ENCODE peak calls at places on chromosomes 2 and 18, in seven cellular contexts. O is upper lobe of right lung, G is tibial nerve, W is body of pancreas, B is thoracic aorta, E is cardiac muscle cell, R is fibroblast of lung. K is an unnamed sample.

GRCh38 chr2:133414486-133415209 is 153.6 kb downstream of the NCKAP5 start:
- DNase-seq in O (no peak), G (no peak), W (no peak), B (no peak), E (no peak), R (peak), K (no peak)

GRCh38 chr18:56200381-56200831 is 438.0 kb downstream of the TXNL1 start:
- DNase-seq in O (no peak), G (no peak), W (no peak), B (no peak), E (peak), R (peak), K (no peak)

GRCh38 chr2:49306925-49307324 is 152.6 kb upstream of the FSHR start:
- DNase-seq in O (no peak), G (no peak), W (no peak), B (no peak), E (peak), R (no peak), K (no peak)

GRCh38 chr2:235052514-235053354 is 100.9 kb downstream of the SH3BP4 start:
- DNase-seq in O (peak), G (no peak), W (no peak), B (no peak), E (no peak), R (no peak), K (no peak)

GRCh38 chr2:29562896-29563295 is 358.5 kb downstream of the ALK start:
- DNase-seq in O (no peak), G (no peak), W (no peak), B (no peak), E (peak), R (peak), K (no peak)

GRCh38 chr18:26262156-26262555 is 35.9 kb downstream of the TAF4B start:
- DNase-seq in O (no peak), G (no peak), W (no peak), B (no peak), E (no peak), R (no peak), K (no peak)

GRCh38 chr2:129467012-129467779 is 512.3 kb upstream of the RAB6C start:
- DNase-seq in O (no peak), G (no peak), W (no peak), B (no peak), E (no peak), R (no peak), K (no peak)

GRCh38 chr18:32542221-32542798 is 71.6 kb upstream of the GAREM1 start:
- DNase-seq in O (no peak), G (no peak), W (no peak), B (no peak), E (peak), R (peak), K (no peak)

GRCh38 chr2:176251928-176252327 is 17.3 kb upstream of the MTX2 start:
- DNase-seq in O (no peak), G (no peak), W (no peak), B (no peak), E (no peak), R (no peak), K (no peak)

GRCh38 chr2:70132244-70133126 is 45.2 kb downstream of the PCBP1 start:
- DNase-seq in O (no peak), G (peak), W (peak), B (no peak), E (peak), R (peak), K (no peak)

GRCh38 chr2:88828397-88829137 is 137.1 kb downstream of the RPIA start:
- DNase-seq in O (no peak), G (no peak), W (no peak), B (no peak), E (peak), R (peak), K (no peak)

GRCh38 chr18:3489462-3489861 is 39.5 kb downstream of the TGIF1 start:
- DNase-seq in O (no peak), G (no peak), W (no peak), B (no peak), E (no peak), R (no peak), K (no peak)

GRCh38 chr2:189534854-189535253 is 45.7 kb downstream of the SLC40A1 start:
- DNase-seq in O (no peak), G (no peak), W (no peak), B (no peak), E (peak), R (peak), K (no peak)

GRCh38 chr2:119723784-119724467 is 35.8 kb upstream of the PTPN4 start:
- DNase-seq in O (no peak), G (no peak), W (no peak), B (no peak), E (no peak), R (peak), K (no peak)

GRCh38 chr18:80103231-80103630 is 5.8 kb upstream of the ADNP2 start:
- DNase-seq in O (no peak), G (no peak), W (no peak), B (no peak), E (peak), R (peak), K (no peak)

GRCh38 chr18:50895350-50896045 is 16.6 kb downstream of the ME2 start:
- DNase-seq in O (no peak), G (no peak), W (no peak), B (no peak), E (no peak), R (no peak), K (no peak)

GRCh38 chr18:3877678-3878077 is 427.7 kb downstream of the TGIF1 start:
- DNase-seq in O (no peak), G (no peak), W (no peak), B (no peak), E (peak), R (no peak), K (no peak)

GRCh38 chr2:23153484-23153883 is 231.5 kb upstream of the KLHL29 start:
- DNase-seq in O (no peak), G (no peak), W (no peak), B (no peak), E (no peak), R (no peak), K (no peak)

GRCh38 chr2:25700221-25700660 is 26.9 kb upstream of the DTNB start:
- DNase-seq in O (peak), G (peak), W (peak), B (no peak), E (peak), R (peak), K (no peak)

GRCh38 chr2:105789745-105790466 is 45.2 kb downstream of the NCK2 start:
- DNase-seq in O (no peak), G (peak), W (no peak), B (peak), E (peak), R (peak), K (no peak)

GRCh38 chr2:169011698-169012097 is 19.4 kb downstream of the ABCB11 start:
- DNase-seq in O (no peak), G (no peak), W (no peak), B (no peak), E (no peak), R (no peak), K (no peak)

GRCh38 chr2:231611273-231612198 is 18.9 kb downstream of the TEX44 start:
- DNase-seq in O (no peak), G (no peak), W (peak), B (peak), E (peak), R (peak), K (no peak)

GRCh38 chr2:204108874-204109295 is 172.3 kb downstream of the ICOS start:
- DNase-seq in O (no peak), G (no peak), W (no peak), B (no peak), E (no peak), R (no peak), K (no peak)

GRCh38 chr2:172561270-172561669 is 5.4 kb downstream of the PDK1 start:
- DNase-seq in O (no peak), G (no peak), W (no peak), B (no peak), E (no peak), R (peak), K (no peak)

GRCh38 chr2:150309681-150310080 is 177.8 kb downstream of the RND3 start:
- DNase-seq in O (no peak), G (no peak), W (no peak), B (no peak), E (no peak), R (peak), K (peak)

GRCh38 chr18:48729421-48729820 is 190.6 kb downstream of the CTIF start:
- DNase-seq in O (no peak), G (no peak), W (no peak), B (no peak), E (no peak), R (peak), K (no peak)
- H3K27ac ChIP-seq in O (no peak), G (no peak), W (no peak), B (no peak), E (no peak), R (no peak), K (no peak)

GRCh38 chr2:181656450-181657261 is at the start of gene CERKL:
- DNase-seq in O (peak), G (no peak), W (peak), B (no peak), E (peak), R (peak), K (peak)

GRCh38 chr2:181660181-181660580 is 3.3 kb upstream of the CERKL start:
- DNase-seq in O (no peak), G (no peak), W (no peak), B (no peak), E (no peak), R (no peak), K (no peak)

GRCh38 chr2:181658444-181658843 is 1.5 kb upstream of the CERKL start:
- DNase-seq in O (no peak), G (no peak), W (no peak), B (no peak), E (no peak), R (no peak), K (no peak)

GRCh38 chr2:181655519-181655918 is 1.4 kb downstream of the CERKL start:
- DNase-seq in O (no peak), G (no peak), W (no peak), B (no peak), E (peak), R (peak), K (no peak)

GRCh38 chr2:181657379-181657778 is 474 bp upstream of the CERKL start:
- DNase-seq in O (no peak), G (no peak), W (no peak), B (no peak), E (no peak), R (no peak), K (no peak)
- H3K4me3 ChIP-seq in O (peak), G (no peak), W (no peak), B (peak), E (peak), R (no peak), K (peak)

DNA sequence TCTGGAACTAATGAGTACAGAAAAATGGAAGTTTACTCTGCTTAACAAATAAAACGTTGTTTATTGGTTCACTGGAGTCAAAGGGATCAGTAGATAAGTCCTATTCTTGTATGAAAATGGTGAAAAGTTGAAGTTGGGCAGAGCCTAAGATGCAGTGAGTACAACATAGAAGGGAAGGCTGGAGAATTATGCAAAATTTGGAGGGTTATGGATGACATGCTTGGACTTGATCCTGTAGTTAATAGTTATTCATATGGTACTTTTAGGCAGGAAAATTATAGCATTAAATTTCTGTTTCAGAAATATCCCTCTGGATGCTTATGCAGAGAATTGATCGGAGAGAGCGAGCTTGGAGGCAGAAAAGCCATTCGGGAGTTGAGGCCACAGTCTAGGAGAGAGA is 167.6 kb downstream of the KCNS3 start:
- DNase-seq in O (no peak), G (no peak), W (no peak), B (no peak), E (no peak), R (no peak), K (no peak)
- H3K27ac ChIP-seq in O (no peak), G (no peak), W (no peak), B (no peak), E (no peak), R (no peak), K (no peak)

DNA sequence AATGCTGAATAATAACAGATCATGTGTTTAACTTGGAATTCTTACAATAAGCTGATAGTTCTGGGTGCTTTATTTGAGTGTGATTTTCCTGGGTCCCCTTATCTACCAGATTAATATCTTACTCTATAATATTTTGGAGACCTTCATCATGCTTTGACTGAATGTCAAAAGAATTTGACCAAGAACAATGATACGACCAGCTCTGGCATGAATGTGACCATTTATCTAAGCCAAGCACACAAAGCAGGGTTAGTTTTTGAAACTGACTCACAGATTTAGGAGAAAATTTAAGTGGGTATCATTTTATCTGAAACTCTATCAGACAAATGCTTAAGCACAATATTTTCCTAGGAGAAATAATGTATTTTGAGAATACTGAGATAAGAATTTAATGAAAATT is 677.0 kb downstream of the NYAP2 start:
- DNase-seq in O (no peak), G (no peak), W (no peak), B (no peak), E (no peak), R (peak), K (no peak)
- H3K4me3 ChIP-seq in O (no peak), G (no peak), W (no peak), B (no peak), E (no peak), R (no peak), K (no peak)

GRCh38 chr2:208426414-208426813 is 19.8 kb downstream of the PTH2R start:
- DNase-seq in O (no peak), G (no peak), W (no peak), B (no peak), E (no peak), R (no peak), K (no peak)
- H3K27ac ChIP-seq in O (no peak), G (no peak), W (no peak), B (no peak), E (no peak), R (no peak), K (no peak)

GRCh38 chr2:39995005-39995732 is 216.1 kb upstream of the THUMPD2 start:
- DNase-seq in O (no peak), G (no peak), W (no peak), B (no peak), E (no peak), R (no peak), K (no peak)

GRCh38 chr2:39994151-39994550 is 215.1 kb upstream of the THUMPD2 start:
- DNase-seq in O (no peak), G (no peak), W (no peak), B (no peak), E (peak), R (peak), K (no peak)

GRCh38 chr2:39990335-39990734 is 211.3 kb upstream of the THUMPD2 start:
- DNase-seq in O (no peak), G (no peak), W (no peak), B (no peak), E (peak), R (peak), K (no peak)

GRCh38 chr2:39989888-39990287 is 210.8 kb upstream of the THUMPD2 start:
- DNase-seq in O (no peak), G (no peak), W (no peak), B (no peak), E (no peak), R (peak), K (no peak)

DNA sequence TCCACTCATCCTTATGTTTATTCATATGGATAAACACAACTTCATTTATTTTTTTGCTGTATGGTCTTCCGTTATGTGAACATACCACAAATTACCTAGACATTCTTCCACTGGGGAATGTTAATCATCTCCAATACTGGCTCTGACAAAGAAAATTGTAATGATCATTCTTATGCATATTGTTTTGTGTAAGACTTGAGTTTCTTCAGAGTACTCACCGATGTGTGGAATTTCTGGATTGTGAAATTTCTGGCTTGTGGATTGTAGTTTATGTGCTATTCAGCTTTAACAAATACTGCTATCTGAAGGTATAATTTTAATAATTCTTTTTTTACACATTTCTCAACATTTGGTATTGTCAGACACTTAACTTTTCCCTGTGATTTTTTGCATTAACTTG is 212.2 kb upstream of the THUMPD2 start:
- DNase-seq in O (no peak), G (no peak), W (no peak), B (no peak), E (peak), R (peak), K (no peak)
- H3K4me3 ChIP-seq in O (no peak), G (no peak), W (no peak), B (no peak), E (no peak), R (no peak), K (no peak)

DNA sequence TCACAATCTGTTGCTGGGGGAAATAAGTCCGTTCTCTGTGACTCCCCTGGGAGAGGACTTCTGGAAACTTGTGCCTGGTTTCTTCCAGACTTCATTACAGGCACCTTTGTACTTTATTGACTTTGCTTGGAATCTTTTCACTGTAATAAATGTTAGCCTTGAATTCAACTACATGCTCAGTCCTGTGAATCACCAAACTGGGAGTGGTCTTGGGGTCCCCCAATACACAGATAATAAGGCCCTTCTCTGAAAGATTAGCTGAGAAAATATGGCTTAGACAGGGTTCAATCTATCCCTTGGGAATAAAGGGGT is 48.7 kb upstream of the KIDINS220 start:
- DNase-seq in O (no peak), G (no peak), W (no peak), B (no peak), E (no peak), R (no peak), K (no peak)
- H3K27ac ChIP-seq in O (no peak), G (no peak), W (no peak), B (no peak), E (no peak), R (no peak), K (no peak)

GRCh38 chr18:12336251-12336650 is 28.2 kb downstream of the TUBB6 start:
- DNase-seq in O (no peak), G (no peak), W (no peak), B (no peak), E (no peak), R (no peak), K (no peak)
- H3K4me3 ChIP-seq in O (no peak), G (no peak), W (no peak), B (no peak), E (no peak), R (no peak), K (no peak)

GRCh38 chr18:35603528-35603927 is 22.0 kb downstream of the GALNT1 start:
- DNase-seq in O (no peak), G (no peak), W (no peak), B (no peak), E (no peak), R (no peak), K (no peak)

GRCh38 chr18:35605686-35606417 is 24.3 kb downstream of the GALNT1 start:
- DNase-seq in O (no peak), G (no peak), W (no peak), B (no peak), E (peak), R (peak), K (no peak)

GRCh38 chr18:35597758-35598157 is 16.2 kb downstream of the GALNT1 start:
- DNase-seq in O (no peak), G (no peak), W (no peak), B (no peak), E (no peak), R (no peak), K (no peak)

GRCh38 chr18:35604369-35604768 is 22.8 kb downstream of the GALNT1 start:
- DNase-seq in O (no peak), G (no peak), W (no peak), B (no peak), E (no peak), R (no peak), K (no peak)

GRCh38 chr18:35602193-35602820 is 20.8 kb downstream of the GALNT1 start:
- DNase-seq in O (no peak), G (no peak), W (no peak), B (no peak), E (no peak), R (no peak), K (no peak)
- H3K27ac ChIP-seq in O (no peak), G (no peak), W (no peak), B (no peak), E (no peak), R (no peak), K (no peak)

DNA sequence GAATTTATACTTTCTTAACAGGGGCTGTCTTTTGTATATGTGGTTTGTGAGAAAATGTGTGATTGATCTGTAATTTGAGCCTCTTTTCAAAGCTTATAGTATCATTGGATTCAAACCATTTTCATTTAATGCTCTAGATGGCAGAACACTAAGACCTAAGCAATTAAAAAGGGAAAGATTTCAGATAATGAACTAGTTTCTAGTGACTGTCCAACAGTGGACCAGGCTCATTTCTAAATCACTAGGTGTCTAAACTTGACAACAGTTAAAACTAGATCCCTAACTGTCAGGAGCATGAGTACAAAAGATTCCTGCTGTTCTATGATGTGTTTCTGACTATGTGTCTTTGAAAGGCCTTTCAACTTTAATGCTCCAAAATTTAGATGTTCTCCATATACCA is 54.6 kb downstream of the ANKRD44 start:
- DNase-seq in O (no peak), G (no peak), W (no peak), B (no peak), E (no peak), R (no peak), K (no peak)
- H3K4me3 ChIP-seq in O (no peak), G (no peak), W (no peak), B (peak), E (no peak), R (no peak), K (peak)

K was measured in Peyer's patch.